ENCODE peak calls at places on chromosomes 11 and 22, in eight cellular contexts. One of them, this sample, is unnamed.

GRCh38 chr22:41521166-41521565 is 23.1 kb downstream of the POLR3H start:
- DNase-seq in fibroblast of lung: no peak
- DNase-seq in cardiac muscle cell: no peak
- DNase-seq in fibroblast of pulmonary artery: no peak
- DNase-seq in omental fat pad: no peak
- DNase-seq in AG04450: no peak
- DNase-seq in neural crest cell: no peak
- DNase-seq in fibroblast of the aortic adventitia: no peak
- DNase-seq in this sample: no peak

GRCh38 chr11:123490527-123490926 is 60.5 kb downstream of the GRAMD1B start:
- DNase-seq in fibroblast of lung: no peak
- DNase-seq in cardiac muscle cell: no peak
- DNase-seq in fibroblast of pulmonary artery: no peak
- DNase-seq in omental fat pad: no peak
- DNase-seq in AG04450: no peak
- DNase-seq in neural crest cell: no peak
- DNase-seq in fibroblast of the aortic adventitia: no peak
- DNase-seq in this sample: no peak

GRCh38 chr11:26842458-26842841 is 120.6 kb upstream of the SLC5A12 start:
- DNase-seq in fibroblast of lung: peak; percentile 79
- DNase-seq in cardiac muscle cell: no peak
- DNase-seq in fibroblast of pulmonary artery: peak; percentile 84
- DNase-seq in omental fat pad: no peak
- DNase-seq in AG04450: no peak
- DNase-seq in neural crest cell: no peak
- DNase-seq in fibroblast of the aortic adventitia: peak; percentile 84
- DNase-seq in this sample: no peak

GRCh38 chr11:128346808-128347207 is 240.6 kb downstream of the ETS1 start:
- DNase-seq in fibroblast of lung: peak; percentile 46
- DNase-seq in cardiac muscle cell: no peak
- DNase-seq in fibroblast of pulmonary artery: peak; percentile 86
- DNase-seq in omental fat pad: no peak
- DNase-seq in AG04450: no peak
- DNase-seq in neural crest cell: no peak
- DNase-seq in fibroblast of the aortic adventitia: peak; percentile 91
- DNase-seq in this sample: no peak

GRCh38 chr22:43279867-43280519 is 63.2 kb downstream of the SCUBE1 start:
- DNase-seq in fibroblast of lung: no peak
- DNase-seq in cardiac muscle cell: no peak
- DNase-seq in fibroblast of pulmonary artery: no peak
- DNase-seq in omental fat pad: no peak
- DNase-seq in AG04450: no peak
- DNase-seq in neural crest cell: no peak
- DNase-seq in fibroblast of the aortic adventitia: no peak
- DNase-seq in this sample: no peak

GRCh38 chr11:47356998-47357329 is 4.5 kb upstream of the MYBPC3 start:
- DNase-seq in fibroblast of lung: no peak
- DNase-seq in cardiac muscle cell: no peak
- DNase-seq in fibroblast of pulmonary artery: no peak
- DNase-seq in omental fat pad: no peak
- DNase-seq in AG04450: no peak
- DNase-seq in neural crest cell: no peak
- DNase-seq in fibroblast of the aortic adventitia: no peak
- DNase-seq in this sample: no peak

GRCh38 chr11:73391665-73392064 is 15.5 kb downstream of the RELT start:
- DNase-seq in fibroblast of lung: no peak
- DNase-seq in cardiac muscle cell: no peak
- DNase-seq in fibroblast of pulmonary artery: no peak
- DNase-seq in omental fat pad: no peak
- DNase-seq in AG04450: no peak
- DNase-seq in neural crest cell: no peak
- DNase-seq in fibroblast of the aortic adventitia: no peak
- DNase-seq in this sample: no peak

GRCh38 chr11:107665016-107665415 is 46.8 kb downstream of the SLN start:
- DNase-seq in fibroblast of lung: no peak
- DNase-seq in cardiac muscle cell: no peak
- DNase-seq in fibroblast of pulmonary artery: peak; percentile 5
- DNase-seq in omental fat pad: no peak
- DNase-seq in AG04450: no peak
- DNase-seq in neural crest cell: no peak
- DNase-seq in fibroblast of the aortic adventitia: no peak
- DNase-seq in this sample: no peak

GRCh38 chr11:126106929-126107328 is 44.3 kb upstream of the CDON start:
- DNase-seq in fibroblast of lung: no peak
- DNase-seq in cardiac muscle cell: no peak
- DNase-seq in fibroblast of pulmonary artery: no peak
- DNase-seq in omental fat pad: no peak
- DNase-seq in AG04450: no peak
- DNase-seq in neural crest cell: no peak
- DNase-seq in fibroblast of the aortic adventitia: no peak
- DNase-seq in this sample: no peak

GRCh38 chr11:116881153-116881552 is 43.7 kb upstream of the APOA1 start:
- DNase-seq in fibroblast of lung: no peak
- DNase-seq in cardiac muscle cell: no peak
- DNase-seq in fibroblast of pulmonary artery: no peak
- DNase-seq in omental fat pad: no peak
- DNase-seq in AG04450: no peak
- DNase-seq in neural crest cell: no peak
- DNase-seq in fibroblast of the aortic adventitia: no peak
- DNase-seq in this sample: no peak

GRCh38 chr22:47102648-47103047 is 340.2 kb downstream of the TBC1D22A start:
- DNase-seq in fibroblast of lung: no peak
- DNase-seq in cardiac muscle cell: no peak
- DNase-seq in fibroblast of pulmonary artery: no peak
- DNase-seq in omental fat pad: no peak
- DNase-seq in AG04450: no peak
- DNase-seq in neural crest cell: no peak
- DNase-seq in fibroblast of the aortic adventitia: no peak
- DNase-seq in this sample: no peak

GRCh38 chr11:79637219-79637618 is 196.4 kb upstream of the TENM4 start:
- DNase-seq in fibroblast of lung: no peak
- DNase-seq in cardiac muscle cell: no peak
- DNase-seq in fibroblast of pulmonary artery: no peak
- DNase-seq in omental fat pad: no peak
- DNase-seq in AG04450: no peak
- DNase-seq in neural crest cell: no peak
- DNase-seq in fibroblast of the aortic adventitia: no peak
- DNase-seq in this sample: no peak

GRCh38 chr11:43589601-43590250 is 90.8 kb upstream of the HSD17B12 start:
- DNase-seq in fibroblast of lung: no peak
- DNase-seq in cardiac muscle cell: no peak
- DNase-seq in fibroblast of pulmonary artery: no peak
- DNase-seq in omental fat pad: no peak
- DNase-seq in AG04450: no peak
- DNase-seq in neural crest cell: no peak
- DNase-seq in fibroblast of the aortic adventitia: no peak
- DNase-seq in this sample: no peak
- TF ChIP-seq CTCF in fibroblast of lung: no peak
- TF ChIP-seq CTCF in cardiac muscle cell: no peak
- TF ChIP-seq CTCF in fibroblast of pulmonary artery: no peak
- TF ChIP-seq CTCF in omental fat pad: no peak
- TF ChIP-seq CTCF in AG04450: no peak
- TF ChIP-seq CTCF in neural crest cell: no peak
- TF ChIP-seq CTCF in fibroblast of the aortic adventitia: no peak
- TF ChIP-seq CTCF in this sample: no peak

GRCh38 chr11:105456950-105457349 is 152.9 kb upstream of the GRIA4 start:
- DNase-seq in fibroblast of lung: no peak
- DNase-seq in cardiac muscle cell: no peak
- DNase-seq in fibroblast of pulmonary artery: no peak
- DNase-seq in omental fat pad: no peak
- DNase-seq in AG04450: no peak
- DNase-seq in neural crest cell: no peak
- DNase-seq in fibroblast of the aortic adventitia: no peak
- DNase-seq in this sample: no peak
- TF ChIP-seq CTCF in fibroblast of lung: no peak
- TF ChIP-seq CTCF in cardiac muscle cell: no peak
- TF ChIP-seq CTCF in fibroblast of pulmonary artery: no peak
- TF ChIP-seq CTCF in omental fat pad: no peak
- TF ChIP-seq CTCF in AG04450: no peak
- TF ChIP-seq CTCF in neural crest cell: no peak
- TF ChIP-seq CTCF in fibroblast of the aortic adventitia: no peak
- TF ChIP-seq CTCF in this sample: no peak

DNA sequence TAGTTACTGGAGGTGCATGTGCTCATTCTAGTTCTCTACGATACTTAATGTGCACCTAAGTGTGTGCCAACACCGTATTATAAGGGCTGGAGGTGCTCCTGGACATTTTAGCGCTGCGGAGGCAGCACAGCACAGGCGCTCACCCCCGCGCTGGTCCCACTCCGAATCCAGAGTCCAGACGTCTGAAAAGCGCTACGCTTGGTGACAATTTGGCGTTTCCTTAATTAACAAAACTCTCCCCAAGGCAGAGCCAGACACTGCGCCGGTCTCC is 1.3 kb downstream of the WT1 start:
- DNase-seq in fibroblast of lung: no peak
- DNase-seq in cardiac muscle cell: no peak
- DNase-seq in fibroblast of pulmonary artery: no peak
- DNase-seq in omental fat pad: no peak
- DNase-seq in AG04450: no peak
- DNase-seq in neural crest cell: no peak
- DNase-seq in fibroblast of the aortic adventitia: no peak
- DNase-seq in this sample: no peak
- TF ChIP-seq CTCF in fibroblast of lung: no peak
- TF ChIP-seq CTCF in cardiac muscle cell: no peak
- TF ChIP-seq CTCF in fibroblast of pulmonary artery: no peak
- TF ChIP-seq CTCF in omental fat pad: no peak
- TF ChIP-seq CTCF in AG04450: no peak
- TF ChIP-seq CTCF in neural crest cell: no peak
- TF ChIP-seq CTCF in fibroblast of the aortic adventitia: no peak
- TF ChIP-seq CTCF in this sample: no peak

GRCh38 chr11:2698386-2699184 is 1.2 kb downstream of the KCNQ1OT1 start:
- DNase-seq in fibroblast of lung: no peak
- DNase-seq in cardiac muscle cell: no peak
- DNase-seq in fibroblast of pulmonary artery: no peak
- DNase-seq in omental fat pad: no peak
- DNase-seq in AG04450: no peak
- DNase-seq in neural crest cell: no peak
- DNase-seq in fibroblast of the aortic adventitia: peak; percentile 22
- DNase-seq in this sample: no peak
- TF ChIP-seq CTCF in fibroblast of lung: no peak
- TF ChIP-seq CTCF in cardiac muscle cell: peak; percentile 3
- TF ChIP-seq CTCF in fibroblast of pulmonary artery: no peak
- TF ChIP-seq CTCF in omental fat pad: no peak
- TF ChIP-seq CTCF in AG04450: no peak
- TF ChIP-seq CTCF in neural crest cell: no peak
- TF ChIP-seq CTCF in fibroblast of the aortic adventitia: peak; percentile 5
- TF ChIP-seq CTCF in this sample: no peak

GRCh38 chr11:100328626-100329340 is 358.3 kb upstream of the ARHGAP42 start:
- DNase-seq in fibroblast of lung: peak; percentile 1
- DNase-seq in cardiac muscle cell: no peak
- DNase-seq in fibroblast of pulmonary artery: no peak
- DNase-seq in omental fat pad: no peak
- DNase-seq in AG04450: no peak
- DNase-seq in neural crest cell: no peak
- DNase-seq in fibroblast of the aortic adventitia: no peak
- DNase-seq in this sample: no peak
- TF ChIP-seq CTCF in fibroblast of lung: no peak
- TF ChIP-seq CTCF in cardiac muscle cell: no peak
- TF ChIP-seq CTCF in fibroblast of pulmonary artery: no peak
- TF ChIP-seq CTCF in omental fat pad: no peak
- TF ChIP-seq CTCF in AG04450: no peak
- TF ChIP-seq CTCF in neural crest cell: no peak
- TF ChIP-seq CTCF in fibroblast of the aortic adventitia: no peak
- TF ChIP-seq CTCF in this sample: no peak

This sample was measured in natural killer cell.